ENCODE peak calls at places on chromosomes 13 and 19, in six cellular contexts. M is astrocyte of the cerebellum, X is HL-60, S is A673, Y is fibroblast of mammary gland, V is mucosa of descending colon. A is an unnamed sample.
A peak's percentile ranks its signal among the peaks of the same experiment; 100 is the strongest.

GRCh38 chr19:4896372-4896771 is 6.3 kb downstream of the ARRDC5 start:
- DNase-seq in X (peak; percentile 68), S (no peak), Y (peak; percentile 64), V (no peak), M (no peak), A (no peak)

GRCh38 chr19:480016-480855 is 16.1 kb upstream of the MADCAM1 start:
- DNase-seq in M (no peak), Y (peak; percentile 55), X (peak; percentile 15), V (peak; percentile 85), S (peak; percentile 85), A (no peak)

GRCh38 chr19:7715671-7716070 is 13.7 kb upstream of the FCER2 start:
- DNase-seq in S (no peak), V (no peak), M (no peak), X (no peak), Y (no peak), A (no peak)

GRCh38 chr19:18648971-18649310 is 12.1 kb downstream of the KLHL26 start:
- DNase-seq in X (no peak), M (no peak), Y (no peak), S (no peak), V (no peak), A (no peak)

GRCh38 chr19:20162821-20163220 is 4.2 kb upstream of the ZNF486 start:
- DNase-seq in X (peak; percentile 76), V (no peak), Y (no peak), M (no peak), S (no peak), A (no peak)

GRCh38 chr19:10921199-10921879 is 7.1 kb downstream of the YIPF2 start:
- DNase-seq in Y (no peak), V (no peak), X (no peak), M (no peak), S (no peak), A (no peak)

GRCh38 chr13:48505597-48506091 is 27.2 kb downstream of the RCBTB2 start:
- DNase-seq in Y (no peak), V (peak; percentile 42), X (peak; percentile 90), M (no peak), S (no peak), A (peak; percentile 65)

GRCh38 chr13:68261105-68261504 is 1031.0 kb upstream of the PCDH9 start:
- DNase-seq in M (no peak), S (no peak), X (no peak), Y (no peak), V (no peak), A (no peak)

GRCh38 chr19:39514840-39515550 is at the start of gene SELENOV:
- DNase-seq in X (no peak), S (no peak), Y (no peak), M (no peak), V (no peak), A (no peak)

GRCh38 chr13:32911506-32911905 is 104.7 kb upstream of the KL start:
- DNase-seq in X (peak; percentile 71), M (no peak), Y (peak; percentile 63), V (peak; percentile 20), S (peak; percentile 70), A (peak; percentile 59)

DNA sequence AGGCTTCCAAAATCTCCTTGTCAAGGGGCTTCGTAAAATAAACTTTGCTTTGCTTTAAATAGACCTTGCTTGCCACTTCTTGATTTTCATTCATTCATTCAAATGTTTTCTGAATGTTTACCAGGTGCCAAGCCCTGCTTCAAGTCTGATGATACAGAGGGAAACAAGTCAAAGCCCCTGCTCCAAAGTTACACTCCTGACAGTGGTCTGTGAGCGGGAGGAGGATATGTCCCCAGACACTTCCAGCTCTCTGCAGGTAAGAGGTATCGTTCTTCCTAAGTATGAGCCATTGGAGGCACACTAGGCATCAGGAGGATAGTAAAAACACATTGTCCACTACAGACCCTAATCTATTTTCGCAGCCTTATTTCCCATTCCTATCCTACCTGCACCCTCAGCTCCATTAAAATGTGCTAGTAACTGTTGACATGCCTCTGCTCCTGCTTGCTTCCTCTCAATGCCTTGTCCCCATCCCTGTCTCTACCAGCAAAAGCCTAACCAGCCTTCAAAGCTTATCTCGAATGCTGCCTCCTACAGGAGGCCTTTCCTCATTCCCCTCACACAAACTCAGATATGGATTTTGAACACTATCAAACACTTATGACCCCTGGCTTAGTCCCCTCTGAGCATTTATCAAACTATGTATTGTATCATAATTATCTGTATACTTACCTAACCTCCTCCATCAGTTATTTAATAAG is 6.2 kb upstream of the WBP4 start:
- DNase-seq in S (peak; percentile 49), Y (no peak), V (no peak), X (peak; percentile 50), M (no peak), A (no peak)
- TF ChIP-seq CTCF in S (peak; percentile 61), Y (peak; percentile 54), V (no peak), X (peak; percentile 28), M (no peak), A (peak; percentile 43)

GRCh38 chr13:46712524-46712923 is 84.4 kb downstream of the ESD start:
- DNase-seq in S (no peak), M (no peak), V (no peak), Y (no peak), X (no peak), A (no peak)
- TF ChIP-seq CTCF in S (no peak), M (peak; percentile 12), V (no peak), Y (no peak), X (no peak), A (no peak)

DNA sequence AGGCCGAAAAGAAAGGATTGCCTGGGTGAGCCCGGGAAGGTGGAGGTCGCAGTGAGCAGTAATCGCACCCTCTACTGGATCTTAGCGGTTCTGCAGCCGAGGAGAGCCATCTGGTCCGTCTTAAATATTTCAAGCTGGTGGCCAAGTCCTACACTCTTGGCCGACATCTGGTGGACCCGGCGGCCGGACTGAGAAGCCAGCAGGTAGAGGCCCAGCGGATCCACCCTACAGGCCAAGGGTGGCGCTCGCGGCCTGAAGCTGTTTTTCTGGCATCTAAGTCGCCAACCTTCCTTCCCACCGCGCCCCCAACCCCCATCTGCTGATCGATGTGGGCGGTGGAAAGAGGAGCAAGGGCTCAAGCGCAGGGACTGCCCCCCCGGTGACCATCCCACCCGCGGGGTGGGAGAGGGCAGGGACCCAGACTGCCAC is 46.5 kb upstream of the ZNF730 start:
- DNase-seq in Y (peak; percentile 59), S (peak; percentile 14), M (no peak), X (no peak), V (peak; percentile 18), A (peak; percentile 31)
- TF ChIP-seq CTCF in Y (peak; percentile 53), S (peak; percentile 24), M (peak; percentile 48), X (no peak), V (no peak), A (no peak)

GRCh38 chr13:87999791-88000190 is 328.6 kb downstream of the SLITRK5 start:
- DNase-seq in V (no peak), M (peak; percentile 1), X (no peak), Y (peak; percentile 22), S (peak; percentile 44), A (no peak)
- TF ChIP-seq CTCF in V (no peak), M (peak; percentile 24), X (no peak), Y (peak; percentile 27), S (peak; percentile 33), A (no peak)

DNA sequence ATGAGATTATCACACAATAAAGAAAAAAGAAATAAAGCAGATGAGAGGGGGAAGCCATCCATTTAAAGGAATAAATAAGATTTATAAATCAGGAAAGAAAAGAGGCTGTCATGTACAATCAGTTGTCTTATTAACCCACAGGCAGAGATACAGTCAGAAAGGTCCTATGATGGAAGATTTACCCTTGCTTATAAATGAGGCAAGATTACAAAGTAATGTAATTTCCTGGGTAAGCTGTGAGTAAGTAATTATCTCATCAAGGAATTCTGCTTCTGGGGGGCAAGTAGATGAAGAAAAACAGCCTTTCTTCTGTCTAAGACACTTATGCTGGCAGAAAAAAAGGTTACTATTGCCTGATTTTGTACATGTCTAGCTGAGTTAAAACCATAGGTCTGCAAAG is 146.4 kb downstream of the FGF14 start:
- DNase-seq in S (peak; percentile 13), V (no peak), X (no peak), M (no peak), Y (no peak), A (no peak)
- TF ChIP-seq CTCF in S (no peak), V (no peak), X (no peak), M (no peak), Y (no peak), A (no peak)

DNA sequence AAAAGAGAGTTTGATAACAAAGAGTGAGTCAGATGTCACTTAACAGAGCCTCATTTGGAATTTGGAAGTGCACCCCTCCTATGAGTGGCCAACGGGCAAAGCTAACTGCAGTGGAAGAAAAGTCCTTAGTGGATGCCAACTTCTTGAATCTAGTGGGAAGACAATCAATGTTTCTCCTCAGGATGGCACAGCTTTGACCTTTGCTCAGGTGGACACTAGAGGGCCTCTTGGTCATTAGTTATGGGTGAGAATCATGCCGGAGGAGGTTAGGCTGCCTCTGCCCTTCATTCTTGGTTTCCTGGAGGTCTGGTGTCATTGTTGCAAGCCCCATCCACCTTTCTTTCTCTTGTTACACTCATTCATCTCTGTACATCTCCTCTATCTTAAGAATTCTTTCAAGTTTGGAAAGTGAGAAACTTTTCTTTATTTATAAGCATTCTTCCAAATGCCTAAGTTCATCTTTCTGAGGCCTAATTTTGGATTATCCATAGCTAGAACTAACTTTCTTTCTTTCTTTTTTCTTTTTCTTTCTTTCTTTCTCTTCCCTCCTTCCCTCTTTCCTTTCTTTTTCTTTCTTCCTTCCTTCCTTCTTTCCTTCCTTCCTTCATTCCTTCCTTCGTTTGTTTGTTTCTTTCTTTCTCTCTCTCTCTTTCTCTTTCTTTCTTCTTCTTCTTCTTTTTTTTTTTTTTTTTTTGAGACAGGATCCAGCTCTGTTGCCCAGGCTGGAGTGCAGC is 327.2 kb upstream of the TSHZ3 start:
- DNase-seq in M (no peak), V (peak; percentile 7), X (peak; percentile 5), Y (peak; percentile 1), S (no peak), A (no peak)
- TF ChIP-seq CTCF in M (peak; percentile 21), V (no peak), X (peak; percentile 25), Y (peak; percentile 22), S (peak; percentile 8), A (no peak)

GRCh38 chr19:51660975-51661600 is 14.5 kb upstream of the SIGLEC14 start:
- DNase-seq in X (peak; percentile 85), V (peak; percentile 76), S (peak; percentile 85), M (peak; percentile 56), Y (peak; percentile 79), A (peak; percentile 58)

GRCh38 chr19:51663650-51664049 is 17.0 kb upstream of the SIGLEC14 start:
- DNase-seq in S (no peak), X (no peak), V (no peak), M (no peak), Y (no peak), A (no peak)

GRCh38 chr19:51664131-51664530 is 17.5 kb upstream of the SIGLEC14 start:
- DNase-seq in M (no peak), S (no peak), X (no peak), Y (no peak), V (no peak), A (no peak)

GRCh38 chr19:51668167-51668566 is 21.5 kb upstream of the SIGLEC14 start:
- DNase-seq in Y (no peak), X (no peak), S (no peak), M (no peak), V (no peak), A (no peak)

GRCh38 chr19:51664997-51665396 is 18.4 kb upstream of the SIGLEC14 start:
- DNase-seq in S (no peak), X (no peak), V (no peak), Y (peak; percentile 37), M (no peak), A (no peak)
- TF ChIP-seq CTCF in S (peak; percentile 47), X (no peak), V (no peak), Y (peak; percentile 46), M (peak; percentile 13), A (no peak)

DNA sequence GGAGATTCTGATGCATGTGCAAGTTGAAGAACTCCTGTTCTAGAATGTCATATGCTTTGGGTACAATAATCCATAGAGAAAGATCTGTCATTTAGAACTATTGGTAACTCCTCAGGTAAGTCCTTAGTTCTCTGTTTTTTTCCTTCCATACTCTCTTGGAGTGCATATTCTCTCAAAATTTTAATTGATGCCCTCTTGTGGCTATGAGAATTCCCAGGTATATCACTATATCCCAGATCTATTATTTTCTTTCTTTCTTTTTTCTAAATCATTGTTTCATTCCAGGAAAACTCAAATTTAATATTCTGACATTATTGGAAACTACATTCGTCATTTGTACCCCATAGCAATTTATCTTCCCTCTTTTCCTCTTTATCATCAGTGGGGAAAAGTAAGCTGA is 485.4 kb downstream of the KLF5 start:
- DNase-seq in Y (no peak), X (no peak), M (no peak), V (no peak), S (no peak), A (no peak)
- TF ChIP-seq CTCF in Y (no peak), X (no peak), M (peak; percentile 3), V (no peak), S (no peak), A (no peak)